ENCODE peak calls at places on chromosome 21, in seven cellular contexts. F is esophagus muscularis mucosa; N is thoracic aorta; O is foreskin keratinocyte; Y is lung; P is CD8-positive, alpha-beta T cell; G is upper lobe of right lung. L is an unnamed sample.

GRCh38 chr21:42404534-42404933 is 832 bp downstream of the UBASH3A start:
- DNase-seq in G (peak), Y (no peak), N (no peak), F (no peak), O (no peak), P (no peak), L (no peak)

GRCh38 chr21:41716756-41717155 is 50.1 kb downstream of the RIPK4 start:
- DNase-seq in G (no peak), F (no peak), O (no peak), Y (no peak), N (no peak), P (no peak), L (no peak)

GRCh38 chr21:42297372-42297771 is 17.8 kb downstream of the TFF3 start:
- DNase-seq in F (no peak), P (no peak), O (no peak), Y (no peak), N (no peak), G (no peak), L (no peak)

GRCh38 chr21:43782741-43783700 is 6.4 kb upstream of the RRP1 start:
- DNase-seq in P (no peak), G (no peak), F (no peak), Y (peak), O (no peak), N (no peak), L (peak)

GRCh38 chr21:31136891-31137290 is 98.6 kb upstream of the KRTAP19-8 start:
- DNase-seq in N (no peak), F (no peak), P (no peak), Y (no peak), O (no peak), G (no peak), L (no peak)

GRCh38 chr21:42847051-42847707 is 32.2 kb downstream of the WDR4 start:
- DNase-seq in F (no peak), O (no peak), P (no peak), N (no peak), Y (no peak), G (peak), L (no peak)

GRCh38 chr21:27108228-27108627 is 141.3 kb upstream of the ADAMTS5 start:
- DNase-seq in F (no peak), O (peak), G (no peak), Y (no peak), P (no peak), N (no peak), L (no peak)

GRCh38 chr21:42566524-42567180 is 53.0 kb downstream of the SLC37A1 start:
- DNase-seq in O (no peak), Y (no peak), P (no peak), G (peak), F (no peak), N (no peak), L (no peak)

GRCh38 chr21:17340081-17340480 is 172.8 kb upstream of the CXADR start:
- DNase-seq in G (no peak), F (no peak), O (peak), Y (no peak), P (no peak), N (no peak), L (no peak)

GRCh38 chr21:42413500-42413899 is 9.8 kb downstream of the UBASH3A start:
- DNase-seq in O (no peak), Y (no peak), N (no peak), P (no peak), F (no peak), G (peak), L (no peak)

GRCh38 chr21:31941694-31942093 is 68.9 kb downstream of the HUNK start:
- DNase-seq in F (no peak), N (no peak), Y (no peak), P (no peak), O (no peak), G (no peak), L (no peak)

GRCh38 chr21:37531402-37532042 is 164.9 kb downstream of the DYRK1A start:
- DNase-seq in F (peak), O (no peak), N (no peak), G (peak), P (no peak), Y (peak), L (no peak)

GRCh38 chr21:15850645-15851044 is 120.9 kb downstream of the USP25 start:
- DNase-seq in Y (no peak), G (no peak), N (no peak), P (no peak), F (no peak), O (no peak), L (peak)

GRCh38 chr21:15063081-15063820 is 1.5 kb downstream of the NRIP1 start:
- DNase-seq in G (no peak), F (no peak), O (peak), P (no peak), N (no peak), Y (no peak), L (peak)

GRCh38 chr21:15063821-15064575 is 802 bp downstream of the NRIP1 start:
- DNase-seq in F (no peak), G (peak), P (no peak), O (peak), Y (peak), N (no peak), L (peak)

GRCh38 chr21:20739421-20739820 is 258.8 kb upstream of the NCAM2 start:
- DNase-seq in F (no peak), P (no peak), N (no peak), Y (no peak), G (no peak), O (no peak), L (peak)

GRCh38 chr21:28833181-28833580 is 159.5 kb downstream of the LTN1 start:
- DNase-seq in Y (no peak), G (no peak), P (no peak), F (no peak), O (peak), N (no peak), L (no peak)

GRCh38 chr21:16488042-16488441 is 758.3 kb downstream of the USP25 start:
- DNase-seq in P (no peak), Y (no peak), G (no peak), F (no peak), N (no peak), O (no peak), L (no peak)

GRCh38 chr21:39456665-39457064 is 4.9 kb downstream of the SH3BGR start:
- DNase-seq in G (no peak), Y (no peak), F (no peak), N (no peak), O (no peak), P (no peak), L (no peak)
- TF ChIP-seq CTCF in G (no peak), Y (no peak), F (peak), N (peak), O (peak), P (no peak), L (no peak)

GRCh38 chr21:35360870-35361570 is 311.9 kb upstream of the RUNX1 start:
- DNase-seq in F (no peak), N (no peak), Y (no peak), P (no peak), G (no peak), O (no peak), L (no peak)
- H3K27ac ChIP-seq in F (no peak), N (no peak), Y (no peak), P (no peak), G (no peak), O (no peak), L (no peak)

GRCh38 chr21:35025206-35026152 is 23.6 kb downstream of the RUNX1 start:
- DNase-seq in O (no peak), G (no peak), F (no peak), Y (no peak), N (no peak), P (no peak), L (no peak)
- TF ChIP-seq CTCF in O (no peak), G (no peak), F (no peak), Y (no peak), N (no peak), P (no peak), L (no peak)

GRCh38 chr21:25936776-25937175 is 202.0 kb downstream of the GABPA start:
- DNase-seq in G (no peak), Y (no peak), O (no peak), F (no peak), N (no peak), P (no peak), L (no peak)
- H3K27ac ChIP-seq in G (no peak), Y (no peak), O (no peak), F (peak), N (peak), P (no peak), L (no peak)

DNA sequence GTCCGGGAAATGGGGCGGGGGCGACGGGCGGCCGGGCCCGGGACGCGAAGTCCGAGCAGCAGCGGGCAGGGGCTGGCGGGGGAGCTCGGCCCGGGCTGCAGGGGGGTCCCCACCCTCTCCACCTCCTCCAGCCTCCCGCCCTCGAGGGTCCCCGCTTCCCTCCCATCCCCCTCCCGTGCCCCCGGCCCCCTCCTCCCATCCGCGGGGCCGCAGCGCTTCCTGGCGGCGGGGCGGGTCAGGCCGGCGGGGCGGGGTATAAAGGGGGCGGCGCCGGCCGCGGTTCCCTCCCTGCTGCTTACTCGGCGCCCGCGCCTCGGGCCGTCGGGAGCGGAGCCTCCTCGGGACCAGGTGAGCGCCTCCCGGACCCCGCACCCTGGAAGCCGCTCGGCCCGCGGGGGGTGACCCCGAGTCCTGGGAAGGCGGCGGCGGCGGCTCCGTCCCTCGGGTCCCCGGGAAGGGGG is at the start of gene COL6A2:
- DNase-seq in G (peak), P (peak), O (no peak), F (peak), Y (peak), N (peak), L (peak)
- TF ChIP-seq CTCF in G (peak), P (no peak), O (peak), F (peak), Y (no peak), N (peak), L (no peak)

DNA sequence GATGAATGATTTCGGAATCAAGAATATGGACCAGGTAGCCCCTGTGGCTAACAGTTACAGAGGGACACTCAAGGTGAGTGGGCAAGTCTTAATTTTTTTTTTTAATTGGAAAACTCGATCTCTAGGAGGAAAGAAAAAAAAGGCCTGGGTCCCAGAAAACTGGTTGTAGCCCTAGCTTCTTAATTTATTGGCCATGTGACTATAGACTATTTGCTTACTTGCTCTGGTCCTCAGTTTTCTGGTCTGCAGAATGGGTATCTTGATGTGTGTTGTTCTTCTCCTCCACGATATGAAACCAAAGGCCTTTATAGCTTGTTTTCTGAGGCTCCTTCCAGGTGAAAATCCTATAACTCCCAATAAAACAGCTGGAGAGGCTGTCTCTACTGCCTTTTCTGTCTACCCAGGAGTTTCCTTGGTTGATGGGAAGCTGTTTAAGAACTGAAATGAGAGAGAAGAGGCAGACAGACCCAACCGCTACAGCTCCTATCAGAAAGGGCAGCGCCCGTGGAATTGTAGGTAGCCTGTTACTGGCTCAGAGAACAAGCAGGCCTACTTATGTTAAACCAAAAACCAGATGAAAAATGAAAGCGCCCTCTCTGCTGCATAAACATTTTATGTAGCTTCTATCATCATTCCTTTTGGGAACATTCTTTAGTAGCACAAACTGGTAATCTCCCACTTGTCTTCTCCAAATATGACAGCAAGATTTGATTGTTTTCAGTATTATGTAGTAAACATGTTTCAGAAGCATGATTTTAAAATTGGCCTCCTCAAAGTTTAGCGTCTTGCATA is 4.5 kb downstream of the ETS2 start:
- DNase-seq in N (no peak), Y (no peak), F (no peak), G (no peak), P (no peak), O (no peak), L (no peak)
- H3K27ac ChIP-seq in N (peak), Y (peak), F (peak), G (peak), P (no peak), O (peak), L (peak)

GRCh38 chr21:33364830-33365229 is 38.4 kb upstream of the IFNGR2 start:
- DNase-seq in G (no peak), N (no peak), O (no peak), P (no peak), F (no peak), Y (no peak), L (no peak)

GRCh38 chr21:33359446-33359845 is 34.7 kb downstream of the IFNAR1 start:
- DNase-seq in O (no peak), G (no peak), P (no peak), F (no peak), Y (no peak), N (no peak), L (no peak)

GRCh38 chr21:33360281-33360680 is 35.5 kb downstream of the IFNAR1 start:
- DNase-seq in F (no peak), P (no peak), Y (no peak), O (no peak), G (no peak), N (no peak), L (no peak)

GRCh38 chr21:33362044-33362555 is 37.3 kb downstream of the IFNAR1 start:
- DNase-seq in N (no peak), Y (peak), O (peak), G (no peak), P (peak), F (peak), L (no peak)

GRCh38 chr21:33360871-33361602 is 36.3 kb downstream of the IFNAR1 start:
- DNase-seq in Y (peak), O (peak), P (peak), F (peak), N (peak), G (peak), L (peak)
- TF ChIP-seq CTCF in Y (peak), O (peak), P (peak), F (peak), N (peak), G (peak), L (peak)

GRCh38 chr21:44846201-44846484 is 27.3 kb downstream of the PTTG1IP start:
- DNase-seq in Y (no peak), F (no peak), G (no peak), N (no peak), P (no peak), O (no peak), L (no peak)
- H3K27ac ChIP-seq in Y (no peak), F (peak), G (peak), N (no peak), P (no peak), O (peak), L (peak)

DNA sequence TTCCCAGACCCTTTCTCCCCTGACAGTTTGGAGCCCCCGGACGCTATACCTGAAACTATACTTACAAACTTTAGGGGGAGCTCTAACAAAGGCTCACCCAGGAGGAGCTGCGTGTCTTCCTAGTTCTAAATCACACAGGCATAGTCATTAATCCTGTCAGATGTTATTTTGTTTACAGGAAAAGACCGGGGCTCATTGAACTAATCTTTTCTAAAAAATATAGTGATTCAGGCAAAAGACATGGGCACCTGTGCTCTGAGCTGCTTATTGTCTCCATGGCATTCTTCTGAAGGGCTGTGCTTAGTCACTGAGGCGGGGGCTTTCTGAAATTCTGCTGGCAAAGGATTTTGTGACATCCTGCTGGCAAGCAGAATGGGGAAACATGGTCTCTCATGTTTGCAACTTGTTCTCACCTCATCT is 1577.0 kb downstream of the NCAM2 start:
- DNase-seq in O (no peak), G (no peak), F (no peak), Y (no peak), N (no peak), P (no peak), L (peak)
- TF ChIP-seq CTCF in O (no peak), G (peak), F (peak), Y (no peak), N (no peak), P (no peak), L (no peak)

DNA sequence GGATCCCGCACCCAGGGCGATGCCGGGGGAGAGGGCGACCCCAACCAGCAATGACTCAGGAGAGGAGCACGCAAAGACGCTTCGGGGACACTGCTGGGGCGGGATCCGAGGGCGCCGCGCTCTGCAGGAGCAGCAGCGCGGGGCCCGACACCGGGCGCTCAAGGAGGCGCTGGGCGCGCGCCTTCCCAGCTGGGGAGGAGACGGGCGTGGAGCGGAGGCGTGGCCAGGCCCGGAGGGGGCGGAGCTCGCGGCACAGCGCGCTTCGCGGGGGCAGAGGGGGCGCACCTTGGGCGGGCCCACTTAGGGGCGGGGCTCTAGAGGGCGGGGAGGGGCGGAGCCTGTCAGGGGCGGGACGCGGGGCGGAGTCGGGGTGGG is 369 bp downstream of the SUMO3 start:
- DNase-seq in N (no peak), O (peak), G (peak), Y (peak), P (peak), F (peak), L (peak)
- H3K27ac ChIP-seq in N (no peak), O (no peak), G (peak), Y (peak), P (peak), F (peak), L (peak)

L was measured in RWPE1.